ENCODE peak calls at places on chromosome 1, in eight cellular contexts. G is neural progenitor cell, X is PC-3, J is SK-N-SH, L is endothelial cell of umbilical vein, A is trophoblast cell, D is IMR-90, S is HCT116. Z is an unnamed sample.
A peak's percentile ranks its signal among the peaks of the same experiment; 100 is the strongest.

GRCh38 chr1:33364578-33364945 is 43.7 kb upstream of the A3GALT2 start:
- DNase-seq in G (peak; percentile 71), X (no peak), J (no peak), L (no peak), A (no peak), D (no peak), S (no peak), Z (no peak)

GRCh38 chr1:233367057-233367759 is 39.7 kb downstream of the MAP3K21 start:
- DNase-seq in G (no peak), X (peak; percentile 83), J (no peak), L (no peak), A (peak; percentile 24), D (no peak), S (peak; percentile 26), Z (no peak)

GRCh38 chr1:222904451-222904850 is 89.6 kb downstream of the DISP1 start:
- DNase-seq in G (no peak), X (no peak), J (no peak), L (no peak), A (no peak), D (no peak), S (no peak), Z (no peak)

GRCh38 chr1:52182874-52183400 is 41.0 kb downstream of the ZFYVE9 start:
- DNase-seq in G (no peak), X (no peak), J (no peak), L (no peak), A (no peak), D (no peak), S (no peak), Z (no peak)

GRCh38 chr1:115069626-115070308 is 19.5 kb downstream of the TSPAN2 start:
- DNase-seq in G (no peak), X (no peak), J (no peak), L (no peak), A (no peak), D (peak; percentile 14), S (no peak), Z (no peak)

GRCh38 chr1:31297273-31298247 is 728 bp downstream of the ZCCHC17 start:
- DNase-seq in G (peak; percentile 29), X (peak; percentile 16), J (peak; percentile 26), L (peak; percentile 61), A (peak; percentile 23), D (peak; percentile 37), S (no peak), Z (peak; percentile 59)

GRCh38 chr1:92623187-92623778 is 136.6 kb upstream of the GFI1 start:
- DNase-seq in G (no peak), X (peak; percentile 45), J (peak; percentile 27), L (peak; percentile 28), A (no peak), D (peak; percentile 12), S (peak; percentile 1), Z (peak; percentile 63)

GRCh38 chr1:219670426-219671149 is 57.7 kb upstream of the ZC3H11B start:
- DNase-seq in G (no peak), X (peak; percentile 93), J (no peak), L (no peak), A (no peak), D (no peak), S (no peak), Z (no peak)

GRCh38 chr1:94143809-94144176 is 22.8 kb upstream of the ABCA4 start:
- DNase-seq in G (no peak), X (no peak), J (no peak), L (no peak), A (no peak), D (no peak), S (no peak), Z (no peak)

GRCh38 chr1:8679411-8679800 is 138.0 kb downstream of the RERE start:
- DNase-seq in G (no peak), X (no peak), J (no peak), L (peak; percentile 57), A (no peak), D (peak; percentile 57), S (no peak), Z (no peak)

GRCh38 chr1:201461193-201461657 is 7.8 kb downstream of the PHLDA3 start:
- DNase-seq in G (no peak), X (peak; percentile 100), J (no peak), L (peak; percentile 82), A (peak; percentile 90), D (peak; percentile 98), S (peak; percentile 86), Z (no peak)

GRCh38 chr1:236141447-236142357 is 637 bp upstream of the GPR137B start:
- DNase-seq in G (peak; percentile 72), X (peak; percentile 31), J (peak; percentile 76), L (peak; percentile 62), A (peak; percentile 55), D (peak; percentile 56), S (no peak), Z (no peak)

GRCh38 chr1:238962941-238963340 is 423.4 kb upstream of the CHRM3 start:
- DNase-seq in G (no peak), X (no peak), J (no peak), L (no peak), A (no peak), D (no peak), S (no peak), Z (no peak)

DNA sequence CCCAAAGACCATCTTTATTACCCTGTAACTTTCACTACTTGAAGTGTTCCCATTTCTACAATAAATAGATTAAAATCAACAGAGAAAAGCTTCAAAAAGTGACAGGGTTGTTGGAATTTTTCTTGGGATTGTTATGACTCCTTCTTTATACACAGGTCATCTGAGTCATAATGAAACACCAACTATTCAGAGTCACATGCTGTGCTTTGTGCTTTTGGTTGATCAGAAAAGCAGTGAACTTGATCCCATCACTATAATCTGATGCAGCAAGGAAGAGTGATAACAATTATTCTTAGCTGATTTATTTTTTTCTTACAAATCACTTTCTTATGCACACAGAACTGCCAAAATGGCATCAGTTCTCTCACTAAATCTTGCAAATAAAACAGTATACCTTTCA is 422.9 kb downstream of the PTBP2 start:
- DNase-seq in G (no peak), X (peak; percentile 81), J (no peak), L (peak; percentile 83), A (no peak), D (peak; percentile 85), S (no peak), Z (no peak)
- H3K9ac ChIP-seq in G (no peak overlapping the region), X (no peak overlapping the region), J (peak overlapping the region; percentile 7), L (no peak overlapping the region), A (no peak overlapping the region), D (no peak overlapping the region), S (no peak overlapping the region), Z (no peak overlapping the region)

GRCh38 chr1:147769107-147769506 is 8.7 kb upstream of the GJA5 start:
- DNase-seq in G (no peak), X (no peak), J (no peak), L (peak; percentile 51), A (no peak), D (no peak), S (no peak), Z (no peak)

GRCh38 chr1:147768582-147768981 is 8.2 kb upstream of the GJA5 start:
- DNase-seq in G (no peak), X (no peak), J (no peak), L (no peak), A (no peak), D (no peak), S (no peak), Z (no peak)

GRCh38 chr1:147771216-147772125 is 11.1 kb upstream of the GJA5 start:
- DNase-seq in G (no peak), X (peak; percentile 72), J (no peak), L (no peak), A (no peak), D (peak; percentile 5), S (no peak), Z (peak; percentile 41)

GRCh38 chr1:147772540-147772939 is 12.1 kb upstream of the GJA5 start:
- DNase-seq in G (no peak), X (no peak), J (no peak), L (no peak), A (no peak), D (no peak), S (no peak), Z (no peak)

DNA sequence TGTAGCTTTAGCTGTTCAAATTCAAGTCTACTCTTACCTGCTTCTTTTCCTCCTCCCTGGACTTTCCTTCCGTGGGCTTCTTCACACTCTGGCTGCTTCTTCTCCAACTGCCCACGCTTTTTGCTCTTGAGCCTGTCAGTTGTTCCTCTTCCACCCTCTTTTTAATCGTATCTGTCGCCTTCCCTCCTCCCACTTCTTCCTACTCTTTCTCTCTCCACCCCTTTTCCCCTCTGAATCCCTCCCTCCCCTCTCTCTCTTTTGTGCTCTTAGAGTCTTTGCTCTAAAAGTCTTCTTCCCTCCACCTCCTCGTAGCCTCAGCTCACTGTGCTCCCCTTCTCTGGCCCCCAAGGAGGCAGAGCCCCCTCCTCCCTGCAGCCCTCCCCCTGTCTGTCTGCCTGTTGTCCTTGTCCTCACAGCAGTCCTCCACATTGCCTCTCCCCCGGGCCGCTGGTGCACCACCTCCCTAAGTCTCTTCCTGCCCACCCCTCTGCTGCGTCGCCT is 12.9 kb upstream of the GJA5 start:
- DNase-seq in G (peak; percentile 15), X (no peak), J (no peak), L (no peak), A (no peak), D (no peak), S (no peak), Z (no peak)
- H3K9ac ChIP-seq in G (no peak overlapping the region), X (no peak overlapping the region), J (no peak overlapping the region), L (no peak overlapping the region), A (no peak overlapping the region), D (no peak overlapping the region), S (no peak overlapping the region), Z (no peak overlapping the region)

DNA sequence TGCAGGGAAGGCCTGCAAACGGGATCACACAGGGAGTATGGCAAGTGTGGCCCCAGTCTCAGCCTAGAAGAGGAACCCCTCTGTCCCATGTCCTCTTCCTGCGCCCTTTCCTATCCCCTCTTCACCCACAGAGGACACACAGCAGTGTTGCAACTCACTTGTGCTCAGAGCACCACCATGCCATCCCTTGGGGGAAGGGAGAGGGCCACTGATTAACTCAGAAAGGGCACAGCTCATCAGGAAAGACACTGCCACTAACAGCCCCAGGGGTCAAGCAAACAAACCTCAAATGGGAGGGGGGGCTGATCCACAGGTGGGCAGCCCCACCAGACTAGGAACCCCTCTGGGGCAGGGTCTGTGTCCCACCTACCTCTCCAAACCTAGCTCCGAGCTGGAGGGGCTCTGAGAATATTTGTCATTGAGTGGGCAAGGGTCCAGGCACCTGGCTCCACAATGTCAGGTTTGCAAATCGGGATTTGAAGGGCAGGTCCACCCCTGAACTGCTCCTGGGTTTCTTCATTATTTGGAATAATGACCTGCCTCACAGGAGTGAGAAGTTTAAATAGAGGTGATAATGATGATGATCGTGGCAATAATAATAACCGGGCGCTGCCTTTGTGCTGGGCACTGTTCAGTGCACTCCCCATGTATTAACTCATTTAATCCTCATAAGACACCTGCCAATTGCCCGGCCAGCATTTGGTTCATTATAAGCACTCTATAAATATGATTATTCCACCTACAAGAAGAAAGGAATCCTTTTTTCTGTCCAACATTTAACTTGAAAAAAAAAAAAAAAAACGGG is 1.0 kb downstream of the ALDH4A1 start:
- DNase-seq in G (no peak), X (no peak), J (no peak), L (no peak), A (no peak), D (no peak), S (no peak), Z (no peak)
- H3K9ac ChIP-seq in G (peak overlapping the region; percentile 95), X (peak overlapping the region; percentile 86), J (peak overlapping the region; percentile 75), L (peak overlapping the region; percentile 89), A (no peak overlapping the region), D (no peak overlapping the region), S (peak overlapping the region; percentile 75), Z (no peak overlapping the region)

DNA sequence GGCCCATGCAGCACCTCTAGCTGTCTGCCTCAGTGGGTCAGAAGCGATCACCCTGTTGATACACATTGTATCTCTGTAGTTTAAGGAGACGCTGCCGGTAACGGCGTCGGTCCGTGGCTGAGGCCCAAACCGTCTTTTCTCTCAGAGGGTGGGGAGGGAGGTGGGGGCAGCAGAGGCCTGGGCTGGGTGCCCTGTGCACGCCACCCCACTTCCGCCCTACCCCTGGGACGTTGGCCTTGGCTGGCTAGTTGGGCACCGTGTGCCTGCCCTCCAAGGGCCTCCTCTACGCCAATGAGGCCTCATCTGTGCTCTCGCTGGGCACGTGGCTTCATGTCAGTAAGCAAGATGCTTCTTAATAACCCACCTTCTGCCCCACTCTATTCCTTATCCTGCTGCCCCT is 9.4 kb downstream of the ZC3H12A start:
- DNase-seq in G (no peak), X (no peak), J (no peak), L (no peak), A (no peak), D (no peak), S (no peak), Z (no peak)
- H3K9ac ChIP-seq in G (no peak overlapping the region), X (no peak overlapping the region), J (no peak overlapping the region), L (no peak overlapping the region), A (no peak overlapping the region), D (no peak overlapping the region), S (no peak overlapping the region), Z (no peak overlapping the region)